ENCODE peak calls at places on chromosomes 11 and 22, in four cellular contexts. One of them, this sample, is unnamed.

GRCh38 chr11:9060700-9061111 is 30.7 kb downstream of the SCUBE2 start:
- DNase-seq in fibroblast of mammary gland: peak
- DNase-seq in psoas muscle: no peak
- DNase-seq in Calu3: peak
- DNase-seq in this sample: no peak

GRCh38 chr11:79430280-79430679 is 10.6 kb downstream of the TENM4 start:
- DNase-seq in fibroblast of mammary gland: no peak
- DNase-seq in psoas muscle: no peak
- DNase-seq in Calu3: no peak
- DNase-seq in this sample: no peak

GRCh38 chr22:23383491-23384450 is 196.3 kb downstream of the IGLL1 start:
- DNase-seq in fibroblast of mammary gland: no peak
- DNase-seq in psoas muscle: no peak
- DNase-seq in Calu3: no peak
- DNase-seq in this sample: no peak

GRCh38 chr22:30196141-30196866 is 50.3 kb downstream of the LIF start:
- DNase-seq in fibroblast of mammary gland: peak
- DNase-seq in psoas muscle: peak
- DNase-seq in Calu3: peak
- DNase-seq in this sample: peak

GRCh38 chr22:28819253-28820096 is 19.1 kb upstream of the XBP1 start:
- DNase-seq in fibroblast of mammary gland: no peak
- DNase-seq in psoas muscle: no peak
- DNase-seq in Calu3: peak
- DNase-seq in this sample: no peak

GRCh38 chr11:70912226-70912840 is 340.0 kb downstream of the SHANK2 start:
- DNase-seq in fibroblast of mammary gland: peak
- DNase-seq in psoas muscle: no peak
- DNase-seq in Calu3: no peak
- DNase-seq in this sample: no peak

GRCh38 chr22:46637711-46638600 is 17.8 kb downstream of the GRAMD4 start:
- DNase-seq in fibroblast of mammary gland: no peak
- DNase-seq in psoas muscle: no peak
- DNase-seq in Calu3: no peak
- DNase-seq in this sample: no peak

GRCh38 chr11:132334769-132335280 is 964.4 kb downstream of the NTM start:
- DNase-seq in fibroblast of mammary gland: no peak
- DNase-seq in psoas muscle: no peak
- DNase-seq in Calu3: no peak
- DNase-seq in this sample: no peak

GRCh38 chr11:28417601-28418323 is 309.6 kb downstream of the METTL15 start:
- DNase-seq in fibroblast of mammary gland: no peak
- DNase-seq in psoas muscle: no peak
- DNase-seq in Calu3: no peak
- DNase-seq in this sample: no peak

GRCh38 chr22:19525666-19526065 is 1.5 kb upstream of the CLDN5 start:
- DNase-seq in fibroblast of mammary gland: no peak
- DNase-seq in psoas muscle: no peak
- DNase-seq in Calu3: no peak
- DNase-seq in this sample: no peak

GRCh38 chr22:49827853-49828598 is at the start of gene BRD1:
- DNase-seq in fibroblast of mammary gland: peak
- DNase-seq in psoas muscle: peak
- DNase-seq in Calu3: peak
- DNase-seq in this sample: peak

GRCh38 chr11:83572521-83572920 is 286.4 kb upstream of the CCDC90B start:
- DNase-seq in fibroblast of mammary gland: no peak
- DNase-seq in psoas muscle: no peak
- DNase-seq in Calu3: no peak
- DNase-seq in this sample: no peak

GRCh38 chr22:40955516-40955915 is 4.3 kb downstream of the RBX1 start:
- DNase-seq in fibroblast of mammary gland: peak
- DNase-seq in psoas muscle: no peak
- DNase-seq in Calu3: no peak
- DNase-seq in this sample: peak

GRCh38 chr22:24803064-24803542 is 2.9 kb upstream of the SGSM1 start:
- DNase-seq in fibroblast of mammary gland: peak
- DNase-seq in psoas muscle: peak
- DNase-seq in Calu3: peak
- DNase-seq in this sample: peak

GRCh38 chr11:71263391-71263790 is 11.0 kb upstream of the SHANK2 start:
- DNase-seq in fibroblast of mammary gland: no peak
- DNase-seq in psoas muscle: no peak
- DNase-seq in Calu3: no peak
- DNase-seq in this sample: peak

GRCh38 chr11:134062255-134063030 is 6.4 kb upstream of the JAM3 start:
- DNase-seq in fibroblast of mammary gland: peak
- DNase-seq in psoas muscle: no peak
- DNase-seq in Calu3: no peak
- DNase-seq in this sample: no peak

GRCh38 chr11:98507208-98507607 is 513.5 kb upstream of the CNTN5 start:
- DNase-seq in fibroblast of mammary gland: no peak
- DNase-seq in psoas muscle: no peak
- DNase-seq in Calu3: no peak
- DNase-seq in this sample: no peak

GRCh38 chr22:33504941-33505647 is 415.2 kb downstream of the LARGE1 start:
- DNase-seq in fibroblast of mammary gland: no peak
- DNase-seq in psoas muscle: no peak
- DNase-seq in Calu3: no peak
- DNase-seq in this sample: no peak

GRCh38 chr11:77158041-77158695 is 30.1 kb downstream of the MYO7A start:
- DNase-seq in fibroblast of mammary gland: no peak
- DNase-seq in psoas muscle: no peak
- DNase-seq in Calu3: no peak
- DNase-seq in this sample: no peak

GRCh38 chr11:9689721-9690120 is 25.8 kb downstream of the SWAP70 start:
- DNase-seq in fibroblast of mammary gland: peak
- DNase-seq in psoas muscle: no peak
- DNase-seq in Calu3: no peak
- DNase-seq in this sample: peak

GRCh38 chr22:49749227-49749626 is 78.4 kb downstream of the BRD1 start:
- DNase-seq in fibroblast of mammary gland: no peak
- DNase-seq in psoas muscle: no peak
- DNase-seq in Calu3: no peak
- DNase-seq in this sample: no peak

GRCh38 chr11:71927813-71928738 is at the start of gene XNDC1N:
- DNase-seq in fibroblast of mammary gland: peak
- DNase-seq in psoas muscle: peak
- DNase-seq in Calu3: peak
- DNase-seq in this sample: peak

GRCh38 chr22:44229809-44230208 is 49.1 kb downstream of the PARVG start:
- DNase-seq in fibroblast of mammary gland: no peak
- DNase-seq in psoas muscle: no peak
- DNase-seq in Calu3: no peak
- DNase-seq in this sample: no peak

GRCh38 chr11:121265586-121265985 is 27.0 kb upstream of the SC5D start:
- DNase-seq in fibroblast of mammary gland: no peak
- DNase-seq in psoas muscle: no peak
- DNase-seq in Calu3: no peak
- DNase-seq in this sample: no peak

GRCh38 chr22:50708996-50709395 is 29.0 kb upstream of the ACR start:
- DNase-seq in fibroblast of mammary gland: no peak
- DNase-seq in psoas muscle: no peak
- DNase-seq in Calu3: no peak
- DNase-seq in this sample: no peak

GRCh38 chr11:111527279-111527678 is 12.7 kb downstream of the HOATZ start:
- DNase-seq in fibroblast of mammary gland: no peak
- DNase-seq in psoas muscle: no peak
- DNase-seq in Calu3: no peak
- DNase-seq in this sample: no peak

GRCh38 chr11:35905901-35906661 is 37.8 kb upstream of the LDLRAD3 start:
- DNase-seq in fibroblast of mammary gland: no peak
- DNase-seq in psoas muscle: no peak
- DNase-seq in Calu3: no peak
- DNase-seq in this sample: no peak

GRCh38 chr22:46549971-46550641 is 12.7 kb upstream of the CELSR1 start:
- DNase-seq in fibroblast of mammary gland: no peak
- DNase-seq in psoas muscle: no peak
- DNase-seq in Calu3: no peak
- DNase-seq in this sample: no peak

GRCh38 chr11:33721291-33721840 is 14.9 kb downstream of the CD59 start:
- DNase-seq in fibroblast of mammary gland: peak
- DNase-seq in psoas muscle: peak
- DNase-seq in Calu3: no peak
- DNase-seq in this sample: no peak

GRCh38 chr11:61083601-61084147 is 18.6 kb upstream of the CD5 start:
- DNase-seq in fibroblast of mammary gland: no peak
- DNase-seq in psoas muscle: no peak
- DNase-seq in Calu3: no peak
- DNase-seq in this sample: no peak

GRCh38 chr11:119307219-119307618 is 9.7 kb downstream of the MCAM start:
- DNase-seq in fibroblast of mammary gland: no peak
- DNase-seq in psoas muscle: no peak
- DNase-seq in Calu3: no peak
- DNase-seq in this sample: no peak
- TF ChIP-seq CTCF in fibroblast of mammary gland: no peak
- TF ChIP-seq CTCF in psoas muscle: peak
- TF ChIP-seq CTCF in Calu3: no peak
- TF ChIP-seq CTCF in this sample: no peak

GRCh38 chr11:103661991-103662390 is 374.4 kb upstream of the DDI1 start:
- DNase-seq in fibroblast of mammary gland: no peak
- DNase-seq in psoas muscle: no peak
- DNase-seq in Calu3: no peak
- DNase-seq in this sample: no peak

GRCh38 chr11:103656382-103656781 is 380.1 kb upstream of the DDI1 start:
- DNase-seq in fibroblast of mammary gland: no peak
- DNase-seq in psoas muscle: no peak
- DNase-seq in Calu3: no peak
- DNase-seq in this sample: no peak

GRCh38 chr11:103661185-103661584 is 375.3 kb upstream of the DDI1 start:
- DNase-seq in fibroblast of mammary gland: no peak
- DNase-seq in psoas muscle: no peak
- DNase-seq in Calu3: no peak
- DNase-seq in this sample: no peak

GRCh38 chr11:103659743-103660142 is 376.7 kb upstream of the DDI1 start:
- DNase-seq in fibroblast of mammary gland: no peak
- DNase-seq in psoas muscle: no peak
- DNase-seq in Calu3: no peak
- DNase-seq in this sample: peak

DNA sequence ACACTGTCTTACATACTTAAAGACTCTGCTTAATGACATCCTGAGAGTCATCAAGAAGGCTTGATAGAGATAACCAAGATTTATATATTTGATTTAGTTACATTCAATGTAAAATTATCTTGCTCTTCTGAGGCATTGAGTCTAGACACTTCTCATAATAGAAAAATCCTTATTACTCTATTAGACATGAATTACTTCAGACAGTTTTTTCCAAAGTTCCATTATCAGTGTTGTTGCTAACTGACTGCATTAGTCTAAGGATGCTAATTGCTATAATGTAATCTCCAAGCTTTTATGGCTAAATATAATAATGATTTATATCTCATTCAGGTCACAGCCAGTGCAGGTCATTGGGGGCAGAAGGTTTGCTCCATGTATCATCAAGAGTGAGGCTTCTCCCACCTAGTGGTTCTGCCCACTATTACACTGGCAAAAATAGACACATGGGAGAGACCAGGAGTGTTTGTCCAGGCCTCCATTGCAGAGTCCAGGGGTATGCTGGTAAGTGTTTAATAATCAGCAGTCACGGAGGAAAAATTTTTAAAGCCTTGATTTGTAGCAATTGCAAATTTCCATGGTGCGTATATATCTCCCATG is 377.2 kb upstream of the DDI1 start:
- DNase-seq in fibroblast of mammary gland: peak
- DNase-seq in psoas muscle: no peak
- DNase-seq in Calu3: peak
- DNase-seq in this sample: no peak
- TF ChIP-seq CTCF in fibroblast of mammary gland: peak
- TF ChIP-seq CTCF in psoas muscle: no peak
- TF ChIP-seq CTCF in Calu3: no peak
- TF ChIP-seq CTCF in this sample: peak

DNA sequence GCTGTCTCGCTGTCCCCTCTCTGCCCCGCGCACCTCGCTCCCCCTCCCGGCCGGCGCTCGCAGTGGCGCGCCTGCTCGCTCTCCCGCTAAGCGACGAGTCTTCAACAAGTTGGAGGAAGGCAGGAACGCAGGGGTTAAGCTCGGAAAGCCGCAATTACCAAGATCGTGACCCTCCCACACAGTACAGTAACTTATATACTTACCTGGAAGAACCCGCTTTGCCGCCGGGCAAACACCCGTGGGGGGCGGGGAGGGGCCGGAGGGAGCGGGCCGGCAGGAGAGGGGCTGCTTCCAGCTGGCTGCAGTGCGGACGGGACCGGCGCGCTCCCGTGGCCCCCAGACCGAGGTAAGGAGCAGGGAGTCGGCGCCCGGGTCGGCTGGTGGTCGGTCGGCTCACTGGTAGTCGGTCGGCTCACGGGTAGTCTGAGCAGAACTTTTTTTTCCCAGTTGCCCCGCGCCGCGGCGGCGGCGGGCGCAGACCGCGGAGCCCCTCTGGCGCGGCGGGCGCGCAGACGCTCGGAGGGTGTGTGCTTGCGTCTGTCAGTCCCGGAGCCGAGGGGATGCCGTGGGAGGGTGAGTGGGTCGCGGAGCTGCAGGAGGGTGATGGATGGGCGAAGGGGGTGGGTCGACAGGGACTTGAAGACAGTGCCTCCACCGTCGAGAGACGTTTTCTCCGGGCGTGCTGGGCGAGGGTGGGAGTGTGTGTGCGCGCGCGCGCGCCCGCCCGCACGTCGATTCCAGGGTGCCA is 101.2 kb upstream of the HSD17B12 start:
- DNase-seq in fibroblast of mammary gland: peak
- DNase-seq in psoas muscle: no peak
- DNase-seq in Calu3: peak
- DNase-seq in this sample: peak
- TF ChIP-seq CTCF in fibroblast of mammary gland: peak
- TF ChIP-seq CTCF in psoas muscle: peak
- TF ChIP-seq CTCF in Calu3: peak
- TF ChIP-seq CTCF in this sample: peak

DNA sequence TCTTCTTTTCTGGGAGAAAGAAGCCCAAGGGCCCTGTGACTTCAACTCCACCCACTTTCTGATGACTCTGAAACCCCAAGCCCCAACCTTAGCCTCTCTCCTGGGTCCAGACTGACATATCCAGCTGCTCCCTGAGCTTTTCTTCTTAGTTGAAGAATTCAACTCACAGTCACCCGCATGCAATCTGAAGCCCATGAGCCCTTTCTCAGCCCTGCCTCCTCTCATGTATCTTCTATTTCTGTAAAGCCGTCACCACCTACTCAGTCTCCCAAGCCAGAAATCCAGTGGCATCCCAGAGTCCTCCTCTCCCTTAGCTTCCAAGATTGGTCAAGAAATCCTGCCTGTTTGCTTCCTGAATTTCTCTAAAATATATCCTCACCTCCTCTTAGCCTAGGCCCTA is 7.1 kb upstream of the TMA7B start:
- DNase-seq in fibroblast of mammary gland: no peak
- DNase-seq in psoas muscle: no peak
- DNase-seq in Calu3: no peak
- DNase-seq in this sample: no peak
- TF ChIP-seq CTCF in fibroblast of mammary gland: no peak
- TF ChIP-seq CTCF in psoas muscle: no peak
- TF ChIP-seq CTCF in Calu3: no peak
- TF ChIP-seq CTCF in this sample: no peak

GRCh38 chr11:130002352-130002845 is at the start of gene PRDM10:
- DNase-seq in fibroblast of mammary gland: peak
- DNase-seq in psoas muscle: peak
- DNase-seq in Calu3: peak
- DNase-seq in this sample: peak
- TF ChIP-seq CTCF in fibroblast of mammary gland: no peak
- TF ChIP-seq CTCF in psoas muscle: no peak
- TF ChIP-seq CTCF in Calu3: no peak
- TF ChIP-seq CTCF in this sample: peak